ENCODE peak calls at places on chromosomes 11 and 22, in five cellular contexts. V is activated T-helper 1 cell treated with anti-CD3 and anti-CD28 coated beads, Interleukin-12 subunit alpha, Interleukin-12 subunit beta, Interleukin-2, Interleukin-4 antibody, amounts not matched to agents 30 ng/mL and 10 ng/mL and 1 ng/mL, durations not matched to agents 14 hours and 24 hours and 36 hours; J is hippocampal formation; O is nephron progenitor cell; C is stimulated activated naive CD4-positive, alpha-beta T cell. U is an unnamed sample.

GRCh38 chr11:76897233-76897632 is 36.5 kb downstream of the ACER3 start:
- DNase-seq in V (no peak), J (no peak), O (no peak), C (no peak), U (no peak)

GRCh38 chr11:97110376-97110775 is 720.6 kb downstream of the JRKL start:
- DNase-seq in V (no peak), J (no peak), O (no peak), C (no peak), U (no peak)

GRCh38 chr11:27757953-27758352 is 57.7 kb upstream of the BDNF start:
- DNase-seq in V (no peak), J (no peak), O (no peak), C (no peak), U (no peak)

GRCh38 chr22:20611418-20611817 is 104.0 kb downstream of the MED15 start:
- DNase-seq in V (no peak), J (no peak), O (no peak), C (no peak), U (no peak)

GRCh38 chr11:124294697-124295096 is 19.1 kb downstream of the OR8D1 start:
- DNase-seq in V (no peak), J (no peak), O (no peak), C (no peak), U (no peak)

GRCh38 chr11:74849525-74850391 is 99.1 kb downstream of the XRRA1 start:
- DNase-seq in V (no peak), J (no peak), O (peak), C (no peak), U (no peak)

GRCh38 chr22:46578824-46579561 is 41.2 kb upstream of the GRAMD4 start:
- DNase-seq in V (no peak), J (peak), O (no peak), C (no peak), U (no peak)

GRCh38 chr22:44787832-44788231 is 35.5 kb downstream of the ARHGAP8 start:
- DNase-seq in V (no peak), J (no peak), O (no peak), C (no peak), U (no peak)

GRCh38 chr22:20863356-20863755 is 4.5 kb downstream of the SNAP29 start:
- DNase-seq in V (no peak), J (no peak), O (no peak), C (no peak), U (no peak)

GRCh38 chr11:57469268-57469667 is 8.9 kb downstream of the RTN4RL2 start:
- DNase-seq in V (no peak), J (no peak), O (no peak), C (no peak), U (no peak)

GRCh38 chr11:93783362-93783761 is 720 bp upstream of the MED17 start:
- DNase-seq in V (no peak), J (no peak), O (no peak), C (no peak), U (no peak)

GRCh38 chr11:67270256-67271211 is 4.3 kb downstream of the GRK2 start:
- DNase-seq in V (no peak), J (no peak), O (peak), C (no peak), U (no peak)

GRCh38 chr22:23245045-23245798 is 64.9 kb downstream of the BCR start:
- DNase-seq in V (no peak), J (no peak), O (no peak), C (no peak), U (no peak)

GRCh38 chr22:42270512-42271190 is at the start of gene TCF20:
- DNase-seq in V (peak), J (peak), O (peak), C (peak), U (peak)

GRCh38 chr22:41998361-41999261 is at the start of gene WBP2NL:
- DNase-seq in V (peak), J (peak), O (no peak), C (peak), U (peak)

GRCh38 chr11:76631566-76632308 is 38.8 kb downstream of the LRRC32 start:
- DNase-seq in V (no peak), J (no peak), O (no peak), C (no peak), U (no peak)

GRCh38 chr11:72079776-72080325 is 491 bp downstream of the NUMA1 start:
- DNase-seq in V (no peak), J (no peak), O (no peak), C (no peak), U (no peak)

GRCh38 chr11:86673055-86673843 is 833 bp upstream of the ME3 start:
- DNase-seq in V (no peak), J (no peak), O (no peak), C (no peak), U (no peak)

GRCh38 chr11:35030716-35031213 is 108.2 kb upstream of the CD44 start:
- DNase-seq in V (no peak), J (no peak), O (no peak), C (no peak), U (no peak)

GRCh38 chr11:1937616-1938342 is 9.4 kb upstream of the MRPL23 start:
- DNase-seq in V (no peak), J (no peak), O (peak), C (no peak), U (no peak)

GRCh38 chr11:3228445-3228829 is 3.8 kb downstream of the MRGPRE start:
- DNase-seq in V (no peak), J (no peak), O (no peak), C (no peak), U (no peak)